ENCODE peak calls at places on chromosome 10, in ten cellular contexts. D, T, O, A, H, K, Z, L, X and R are unnamed samples.

GRCh38 chr10:96910488-96911395 is 78.6 kb downstream of the LCOR start:
- DNase-seq in D (peak; percentile 66), T (peak; percentile 63), O (no peak), A (peak; percentile 9), H (peak; percentile 34), K (no peak), Z (no peak), L (peak; percentile 12), X (peak; percentile 28), R (no peak)

GRCh38 chr10:70078329-70078728 is 25.7 kb downstream of the MACROH2A2 start:
- DNase-seq in D (no peak), T (peak; percentile 3), O (no peak), A (no peak), H (no peak), K (no peak), Z (no peak), L (no peak), X (no peak), R (no peak)

GRCh38 chr10:113073549-113074189 is 123.6 kb downstream of the TCF7L2 start:
- DNase-seq in D (peak; percentile 98), T (no peak), O (peak; percentile 86), A (no peak), H (peak; percentile 96), K (peak; percentile 88), Z (no peak), L (peak; percentile 77), X (no peak), R (peak; percentile 100)

GRCh38 chr10:86314616-86315520 is 51.7 kb downstream of the GRID1 start:
- DNase-seq in D (no peak), T (no peak), O (no peak), A (no peak), H (no peak), K (no peak), Z (no peak), L (no peak), X (peak; percentile 43), R (no peak)

GRCh38 chr10:30736685-30737232 is 107.2 kb upstream of the LYZL2 start:
- DNase-seq in D (peak; percentile 99), T (no peak), O (no peak), A (no peak), H (peak; percentile 99), K (no peak), Z (no peak), L (peak; percentile 99), X (no peak), R (peak; percentile 100)

GRCh38 chr10:3043512-3044368 is 23.6 kb upstream of the PFKP start:
- DNase-seq in D (peak; percentile 83), T (peak; percentile 35), O (peak; percentile 72), A (peak; percentile 22), H (peak; percentile 71), K (peak; percentile 78), Z (peak; percentile 64), L (peak; percentile 60), X (peak; percentile 79), R (peak; percentile 70)

GRCh38 chr10:102322914-102323313 is 72.6 kb upstream of the NFKB2 start:
- DNase-seq in D (no peak), T (no peak), O (no peak), A (no peak), H (peak; percentile 94), K (peak; percentile 42), Z (no peak), L (no peak), X (no peak), R (peak; percentile 62)

GRCh38 chr10:122882798-122883197 is 3.4 kb upstream of the FAM24B start:
- DNase-seq in D (no peak), T (no peak), O (no peak), A (no peak), H (peak; percentile 7), K (no peak), Z (no peak), L (no peak), X (no peak), R (no peak)

GRCh38 chr10:48681749-48682148 is 2.9 kb upstream of the WDFY4 start:
- DNase-seq in D (no peak), T (no peak), O (no peak), A (no peak), H (no peak), K (no peak), Z (no peak), L (no peak), X (no peak), R (no peak)

GRCh38 chr10:48199580-48200377 is 74.7 kb downstream of the FRMPD2 start:
- DNase-seq in D (peak; percentile 73), T (no peak), O (no peak), A (no peak), H (peak; percentile 38), K (no peak), Z (no peak), L (peak; percentile 88), X (peak; percentile 6), R (peak; percentile 69)

GRCh38 chr10:49331431-49331830 is 32.5 kb downstream of the C10orf71 start:
- DNase-seq in D (no peak), T (no peak), O (no peak), A (no peak), H (no peak), K (no peak), Z (no peak), L (no peak), X (no peak), R (no peak)

GRCh38 chr10:22727112-22727511 is 12.7 kb upstream of the PIP4K2A start:
- DNase-seq in D (no peak), T (no peak), O (no peak), A (no peak), H (no peak), K (no peak), Z (no peak), L (no peak), X (no peak), R (no peak)